ENCODE peak calls at places on chromosomes 12 and 14, in five cellular contexts. One of them, this sample, is unnamed.
A peak's percentile ranks its signal among the peaks of the same experiment; 100 is the strongest.

GRCh38 chr14:104977681-104978647 is at the start of gene AHNAK2:
- DNase-seq in Caco-2: peak; percentile 93
- DNase-seq in fibroblast of pulmonary artery: peak; percentile 70
- DNase-seq in ovary: peak; percentile 35
- DNase-seq in testis: peak; percentile 79
- DNase-seq in this sample: peak; percentile 36

GRCh38 chr14:86015916-86016315 is 486.0 kb downstream of the FLRT2 start:
- DNase-seq in Caco-2: no peak
- DNase-seq in fibroblast of pulmonary artery: peak; percentile 34
- DNase-seq in ovary: no peak
- DNase-seq in testis: no peak
- DNase-seq in this sample: no peak

GRCh38 chr14:78445275-78445674 is 275.1 kb downstream of the NRXN3 start:
- DNase-seq in Caco-2: no peak
- DNase-seq in fibroblast of pulmonary artery: no peak
- DNase-seq in ovary: no peak
- DNase-seq in testis: no peak
- DNase-seq in this sample: no peak

GRCh38 chr12:69987453-69988102 is 162.6 kb downstream of the MYRFL start:
- DNase-seq in Caco-2: peak; percentile 27
- DNase-seq in fibroblast of pulmonary artery: peak; percentile 98
- DNase-seq in ovary: no peak
- DNase-seq in testis: no peak
- DNase-seq in this sample: no peak

GRCh38 chr12:68446896-68447806 is 115.0 kb upstream of the MDM1 start:
- DNase-seq in Caco-2: peak; percentile 45
- DNase-seq in fibroblast of pulmonary artery: peak; percentile 43
- DNase-seq in ovary: no peak
- DNase-seq in testis: no peak
- DNase-seq in this sample: no peak

GRCh38 chr14:58106446-58106845 is 45.6 kb downstream of the ARMH4 start:
- DNase-seq in Caco-2: no peak
- DNase-seq in fibroblast of pulmonary artery: no peak
- DNase-seq in ovary: no peak
- DNase-seq in testis: no peak
- DNase-seq in this sample: no peak

GRCh38 chr12:4214912-4215861 is 58.4 kb upstream of the CCND2 start:
- DNase-seq in Caco-2: no peak
- DNase-seq in fibroblast of pulmonary artery: peak; percentile 21
- DNase-seq in ovary: no peak
- DNase-seq in testis: peak; percentile 52
- DNase-seq in this sample: no peak

GRCh38 chr12:102939670-102940222 is 17.7 kb upstream of the ASCL1 start:
- DNase-seq in Caco-2: no peak
- DNase-seq in fibroblast of pulmonary artery: no peak
- DNase-seq in ovary: no peak
- DNase-seq in testis: no peak
- DNase-seq in this sample: no peak

GRCh38 chr14:100304825-100305445 is 1.3 kb downstream of the SLC25A29 start:
- DNase-seq in Caco-2: peak; percentile 47
- DNase-seq in fibroblast of pulmonary artery: no peak
- DNase-seq in ovary: peak; percentile 76
- DNase-seq in testis: peak; percentile 84
- DNase-seq in this sample: no peak

GRCh38 chr12:85951823-85952222 is 77.7 kb downstream of the NTS start:
- DNase-seq in Caco-2: peak; percentile 5
- DNase-seq in fibroblast of pulmonary artery: peak; percentile 45
- DNase-seq in ovary: no peak
- DNase-seq in testis: no peak
- DNase-seq in this sample: peak; percentile 6

GRCh38 chr14:37147310-37147875 is 25.0 kb downstream of the SLC25A21 start:
- DNase-seq in Caco-2: no peak
- DNase-seq in fibroblast of pulmonary artery: no peak
- DNase-seq in ovary: no peak
- DNase-seq in testis: no peak
- DNase-seq in this sample: no peak

GRCh38 chr12:70994217-70994788 is 73.8 kb upstream of the PTPRR start:
- DNase-seq in Caco-2: no peak
- DNase-seq in fibroblast of pulmonary artery: peak; percentile 94
- DNase-seq in ovary: no peak
- DNase-seq in testis: no peak
- DNase-seq in this sample: peak; percentile 19

GRCh38 chr12:53938276-53939140 is at the start of gene HOXC13:
- DNase-seq in Caco-2: peak; percentile 100
- DNase-seq in fibroblast of pulmonary artery: peak; percentile 4
- DNase-seq in ovary: peak; percentile 47
- DNase-seq in testis: peak; percentile 92
- DNase-seq in this sample: peak; percentile 99

GRCh38 chr14:105144666-105145380 is 23.8 kb downstream of the JAG2 start:
- DNase-seq in Caco-2: no peak
- DNase-seq in fibroblast of pulmonary artery: no peak
- DNase-seq in ovary: no peak
- DNase-seq in testis: no peak
- DNase-seq in this sample: no peak

GRCh38 chr14:87992720-87993484 is at the start of gene GALC:
- DNase-seq in Caco-2: peak; percentile 93
- DNase-seq in fibroblast of pulmonary artery: peak; percentile 92
- DNase-seq in ovary: peak; percentile 95
- DNase-seq in testis: peak; percentile 97
- DNase-seq in this sample: no peak

GRCh38 chr12:60100150-60100549 is 504.3 kb downstream of the SLC16A7 start:
- DNase-seq in Caco-2: no peak
- DNase-seq in fibroblast of pulmonary artery: no peak
- DNase-seq in ovary: no peak
- DNase-seq in testis: no peak
- DNase-seq in this sample: no peak

GRCh38 chr14:103220982-103221641 is 97.9 kb downstream of the TNFAIP2 start:
- DNase-seq in Caco-2: no peak
- DNase-seq in fibroblast of pulmonary artery: no peak
- DNase-seq in ovary: no peak
- DNase-seq in testis: no peak
- DNase-seq in this sample: no peak

GRCh38 chr14:85415015-85415712 is 114.8 kb upstream of the FLRT2 start:
- DNase-seq in Caco-2: peak; percentile 32
- DNase-seq in fibroblast of pulmonary artery: peak; percentile 98
- DNase-seq in ovary: peak; percentile 37
- DNase-seq in testis: peak; percentile 89
- DNase-seq in this sample: peak; percentile 67

GRCh38 chr12:27772328-27773049 is 7.5 kb upstream of the KLHL42 start:
- DNase-seq in Caco-2: no peak
- DNase-seq in fibroblast of pulmonary artery: no peak
- DNase-seq in ovary: no peak
- DNase-seq in testis: no peak
- DNase-seq in this sample: no peak

GRCh38 chr14:86091811-86092210 is 561.9 kb downstream of the FLRT2 start:
- DNase-seq in Caco-2: no peak
- DNase-seq in fibroblast of pulmonary artery: no peak
- DNase-seq in ovary: no peak
- DNase-seq in testis: no peak
- DNase-seq in this sample: no peak

GRCh38 chr14:31992051-31992450 is 85.1 kb upstream of the ARHGAP5 start:
- DNase-seq in Caco-2: no peak
- DNase-seq in fibroblast of pulmonary artery: peak; percentile 89
- DNase-seq in ovary: no peak
- DNase-seq in testis: no peak
- DNase-seq in this sample: no peak

GRCh38 chr12:118436002-118436724 is 59.8 kb downstream of the SUDS3 start:
- DNase-seq in Caco-2: peak; percentile 14
- DNase-seq in fibroblast of pulmonary artery: no peak
- DNase-seq in ovary: no peak
- DNase-seq in testis: no peak
- DNase-seq in this sample: no peak

GRCh38 chr12:90102957-90103652 is 394.5 kb upstream of the ATP2B1 start:
- DNase-seq in Caco-2: peak; percentile 32
- DNase-seq in fibroblast of pulmonary artery: peak; percentile 67
- DNase-seq in ovary: no peak
- DNase-seq in testis: peak; percentile 20
- DNase-seq in this sample: peak; percentile 32

GRCh38 chr12:30447061-30447750 is 248.5 kb downstream of the IPO8 start:
- DNase-seq in Caco-2: no peak
- DNase-seq in fibroblast of pulmonary artery: peak; percentile 53
- DNase-seq in ovary: no peak
- DNase-seq in testis: no peak
- DNase-seq in this sample: no peak

GRCh38 chr12:111444314-111444705 is 38.6 kb downstream of the SH2B3 start:
- DNase-seq in Caco-2: no peak
- DNase-seq in fibroblast of pulmonary artery: no peak
- DNase-seq in ovary: no peak
- DNase-seq in testis: no peak
- DNase-seq in this sample: no peak

GRCh38 chr14:61126083-61126962 is 145.3 kb downstream of the SLC38A6 start:
- DNase-seq in Caco-2: no peak
- DNase-seq in fibroblast of pulmonary artery: peak; percentile 29
- DNase-seq in ovary: no peak
- DNase-seq in testis: no peak
- DNase-seq in this sample: no peak

GRCh38 chr14:20866963-20867362 is 24.2 kb upstream of the RNASE3 start:
- DNase-seq in Caco-2: peak; percentile 26
- DNase-seq in fibroblast of pulmonary artery: peak; percentile 24
- DNase-seq in ovary: no peak
- DNase-seq in testis: peak; percentile 66
- DNase-seq in this sample: no peak

GRCh38 chr12:120562906-120563305 is 18.3 kb downstream of the POP5 start:
- DNase-seq in Caco-2: no peak
- DNase-seq in fibroblast of pulmonary artery: no peak
- DNase-seq in ovary: no peak
- DNase-seq in testis: no peak
- DNase-seq in this sample: no peak

DNA sequence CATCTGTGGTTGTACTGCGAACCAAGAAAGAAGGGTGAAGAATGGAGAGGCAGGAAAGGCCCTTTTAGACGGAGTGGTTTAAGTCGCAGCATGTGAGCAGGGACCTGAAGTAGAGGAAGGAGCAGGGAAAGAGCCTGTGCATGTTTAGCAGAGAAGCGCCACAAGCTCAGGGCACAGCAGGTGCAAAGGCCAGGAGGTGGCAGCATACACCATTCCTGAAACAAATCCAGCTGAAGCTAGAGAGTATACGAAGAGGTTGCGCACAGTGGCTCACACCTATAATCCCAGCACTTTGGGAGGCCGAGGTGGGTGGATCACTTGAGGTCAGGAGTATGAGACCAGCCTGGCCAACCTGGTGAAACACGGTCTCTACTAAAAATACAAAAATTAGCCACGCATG is 49.9 kb downstream of the HELB start:
- DNase-seq in Caco-2: peak; percentile 64
- DNase-seq in fibroblast of pulmonary artery: peak; percentile 29
- DNase-seq in ovary: no peak
- DNase-seq in testis: peak; percentile 33
- DNase-seq in this sample: peak; percentile 10
- TF ChIP-seq CTCF in Caco-2: peak; percentile 75
- TF ChIP-seq CTCF in fibroblast of pulmonary artery: peak; percentile 27
- TF ChIP-seq CTCF in ovary: no peak
- TF ChIP-seq CTCF in testis: no peak
- TF ChIP-seq CTCF in this sample: peak; percentile 72

DNA sequence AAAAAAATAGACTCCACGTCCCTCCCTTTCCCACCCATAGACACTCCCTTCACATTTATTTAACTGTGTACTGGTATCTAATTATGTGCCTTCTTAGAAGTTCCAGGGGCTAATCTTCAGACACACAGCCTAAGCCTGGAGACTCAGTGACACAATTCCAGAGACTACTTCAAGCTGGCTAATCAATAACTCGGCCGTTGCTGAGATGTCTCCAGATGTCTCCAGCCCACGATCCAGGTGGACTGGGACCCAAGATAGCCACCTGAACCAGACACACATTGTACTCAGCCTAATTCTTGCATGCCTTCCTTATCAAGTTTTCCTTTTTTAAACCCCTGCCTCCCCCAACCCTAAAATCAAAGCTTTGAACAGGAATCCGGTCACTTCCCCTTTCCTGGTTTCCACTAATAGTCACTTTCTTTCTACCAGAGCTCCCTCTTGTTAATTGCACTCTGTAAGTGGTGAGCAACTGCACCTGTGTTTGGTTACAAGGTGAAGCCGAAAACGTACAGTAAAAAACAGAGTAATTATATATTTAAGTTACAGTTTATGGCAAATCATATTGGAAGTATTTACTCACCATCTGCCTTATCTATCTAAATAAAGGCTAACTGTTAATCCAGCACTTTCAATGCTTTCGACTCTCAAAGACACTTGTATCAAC is 39.8 kb upstream of the PTGDR start:
- DNase-seq in Caco-2: peak; percentile 77
- DNase-seq in fibroblast of pulmonary artery: no peak
- DNase-seq in ovary: no peak
- DNase-seq in testis: no peak
- DNase-seq in this sample: no peak
- H3K4me3 ChIP-seq in Caco-2: peak overlapping the region; percentile 6
- H3K4me3 ChIP-seq in fibroblast of pulmonary artery: no peak overlapping the region
- H3K4me3 ChIP-seq in ovary: no peak overlapping the region
- H3K4me3 ChIP-seq in testis: no peak overlapping the region
- H3K4me3 ChIP-seq in this sample: no peak overlapping the region

GRCh38 chr14:94354638-94355185 is 31.6 kb upstream of the SERPINA6 start:
- DNase-seq in Caco-2: no peak
- DNase-seq in fibroblast of pulmonary artery: no peak
- DNase-seq in ovary: no peak
- DNase-seq in testis: no peak
- DNase-seq in this sample: no peak

GRCh38 chr14:94356379-94357056 is 31.9 kb downstream of the SERPINA1 start:
- DNase-seq in Caco-2: no peak
- DNase-seq in fibroblast of pulmonary artery: no peak
- DNase-seq in ovary: no peak
- DNase-seq in testis: no peak
- DNase-seq in this sample: no peak

GRCh38 chr14:94357166-94357565 is 31.2 kb downstream of the SERPINA1 start:
- DNase-seq in Caco-2: no peak
- DNase-seq in fibroblast of pulmonary artery: no peak
- DNase-seq in ovary: no peak
- DNase-seq in testis: no peak
- DNase-seq in this sample: no peak

GRCh38 chr14:94360945-94361565 is 27.3 kb downstream of the SERPINA1 start:
- DNase-seq in Caco-2: peak; percentile 59
- DNase-seq in fibroblast of pulmonary artery: no peak
- DNase-seq in ovary: no peak
- DNase-seq in testis: no peak
- DNase-seq in this sample: no peak

DNA sequence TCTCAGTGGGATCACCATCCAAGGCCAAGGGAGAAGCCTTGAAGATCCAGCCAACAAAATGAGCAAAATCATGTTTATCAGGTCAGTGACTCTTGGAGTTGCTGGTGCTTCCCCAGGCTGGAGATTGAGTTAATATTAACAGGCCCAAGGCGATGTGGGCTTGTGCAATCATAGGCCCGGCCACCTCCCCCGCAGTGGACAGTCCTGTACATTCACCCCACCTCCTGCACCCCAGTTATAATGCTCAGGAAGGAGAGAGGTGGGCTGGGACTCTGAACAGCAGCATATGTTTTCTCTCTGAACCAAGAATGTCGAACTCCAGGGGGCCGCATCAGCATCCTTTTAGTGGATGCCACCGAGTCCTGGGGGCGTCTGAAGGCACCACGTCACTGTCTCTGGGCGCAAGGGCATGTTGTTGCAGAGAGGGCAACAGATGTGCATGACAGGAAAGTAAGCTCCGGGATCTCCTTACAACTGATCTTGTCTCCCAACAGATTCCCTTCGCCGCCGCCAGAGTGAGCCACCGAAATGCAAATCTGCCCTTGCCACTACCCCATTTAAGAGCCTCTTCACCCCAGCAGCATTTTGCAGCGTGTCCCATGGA is 32.2 kb upstream of the SERPINA6 start:
- DNase-seq in Caco-2: peak; percentile 37
- DNase-seq in fibroblast of pulmonary artery: peak; percentile 74
- DNase-seq in ovary: no peak
- DNase-seq in testis: peak; percentile 53
- DNase-seq in this sample: no peak
- TF ChIP-seq CTCF in Caco-2: no peak
- TF ChIP-seq CTCF in fibroblast of pulmonary artery: peak; percentile 67
- TF ChIP-seq CTCF in ovary: no peak
- TF ChIP-seq CTCF in testis: peak; percentile 40
- TF ChIP-seq CTCF in this sample: peak; percentile 48

GRCh38 chr12:107513184-107513583 is 172.4 kb upstream of the PWP1 start:
- DNase-seq in Caco-2: no peak
- DNase-seq in fibroblast of pulmonary artery: no peak
- DNase-seq in ovary: no peak
- DNase-seq in testis: no peak
- DNase-seq in this sample: no peak
- H3K4me3 ChIP-seq in Caco-2: no peak overlapping the region
- H3K4me3 ChIP-seq in fibroblast of pulmonary artery: no peak overlapping the region
- H3K4me3 ChIP-seq in ovary: no peak overlapping the region
- H3K4me3 ChIP-seq in testis: no peak overlapping the region
- H3K4me3 ChIP-seq in this sample: no peak overlapping the region